ENCODE peak calls at places on chromosomes 6 and 20, in seven cellular contexts. Q is tibial nerve, L is ovary, Y is stomach, F is prostate gland, H is sigmoid colon, O is heart left ventricle. G is an unnamed sample.

GRCh38 chr6:36249536-36249935 is 20.3 kb upstream of the PNPLA1 start:
- DNase-seq in H (no peak), O (no peak), Q (no peak), L (no peak), Y (no peak), F (no peak), G (no peak)

GRCh38 chr6:129141499-129141898 is 258.6 kb downstream of the LAMA2 start:
- DNase-seq in L (no peak), Y (no peak), O (no peak), H (no peak), Q (no peak), F (no peak), G (no peak)

GRCh38 chr20:61927193-61927825 is 138.4 kb downstream of the TAF4 start:
- DNase-seq in Q (no peak), F (no peak), Y (no peak), L (no peak), H (no peak), O (no peak), G (no peak)

GRCh38 chr6:63352587-63353281 is 33.0 kb upstream of the LGSN start:
- DNase-seq in Y (peak; percentile 45), F (no peak), L (no peak), Q (peak; percentile 37), H (no peak), O (peak; percentile 31), G (peak; percentile 74)

GRCh38 chr6:129499871-129500219 is 210.1 kb downstream of the ARHGAP18 start:
- DNase-seq in H (no peak), Q (no peak), F (no peak), O (no peak), L (no peak), Y (no peak), G (no peak)

GRCh38 chr6:129661478-129662405 is 48.2 kb downstream of the ARHGAP18 start:
- DNase-seq in L (no peak), F (no peak), H (no peak), O (no peak), Q (no peak), Y (no peak), G (no peak)

GRCh38 chr6:30555428-30556005 is 772 bp downstream of the GNL1 start:
- DNase-seq in Q (peak; percentile 20), O (peak; percentile 67), H (peak; percentile 87), F (peak; percentile 29), L (peak; percentile 85), Y (peak; percentile 46), G (peak; percentile 57)

GRCh38 chr20:45111799-45112471 is 3.0 kb downstream of the WFDC5 start:
- DNase-seq in Q (no peak), O (no peak), L (no peak), Y (no peak), H (no peak), F (no peak), G (no peak)

GRCh38 chr6:87755697-87756671 is 54.0 kb upstream of the AKIRIN2 start:
- DNase-seq in Y (no peak), F (no peak), H (no peak), L (no peak), O (no peak), Q (no peak), G (no peak)

GRCh38 chr20:44117296-44118184 is 69.4 kb downstream of the JPH2 start:
- DNase-seq in F (no peak), Q (no peak), H (no peak), L (no peak), O (no peak), Y (no peak), G (no peak)

GRCh38 chr6:74356385-74356784 is 660.4 kb downstream of the CD109 start:
- DNase-seq in Q (no peak), O (no peak), Y (no peak), H (no peak), L (no peak), F (no peak), G (no peak)

DNA sequence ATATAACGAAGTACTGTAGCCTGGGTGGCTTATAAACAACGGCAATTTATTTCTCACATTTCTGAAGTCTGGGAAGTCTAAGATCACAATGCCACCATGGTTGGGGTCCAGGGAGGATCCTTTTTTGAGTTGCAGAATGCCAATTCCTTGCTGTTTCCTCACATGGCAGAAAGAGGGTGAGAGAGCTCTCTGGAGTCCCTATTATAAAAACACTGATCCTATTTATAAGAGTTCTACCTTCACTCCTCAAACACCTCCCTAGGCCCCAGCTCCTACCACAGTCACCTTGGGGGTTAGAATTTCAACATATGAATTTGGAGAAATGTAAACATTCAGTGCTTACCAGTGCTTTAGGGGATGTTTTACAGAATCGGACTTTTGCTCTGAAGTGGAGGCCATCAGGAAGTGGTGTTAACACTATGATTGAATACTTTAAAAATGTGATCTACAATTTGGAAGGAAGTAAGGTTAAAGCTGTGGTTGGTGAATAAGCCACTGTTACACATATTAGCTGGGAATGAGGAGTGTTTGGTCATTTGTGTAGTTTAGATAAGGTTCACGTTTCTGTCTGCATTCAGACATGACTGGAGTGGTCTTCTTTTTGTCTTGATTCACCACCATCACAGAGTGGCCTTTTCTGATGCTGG is 79.9 kb upstream of the SPTLC3 start:
- DNase-seq in Q (no peak), H (no peak), O (no peak), F (no peak), Y (no peak), L (no peak), G (no peak)
- TF ChIP-seq CTCF in Q (no peak), H (no peak), O (no peak), F (no peak), Y (no peak), L (no peak), G (no peak)

GRCh38 chr6:26240157-26240980 is 124.6 kb upstream of the BTN3A2 start:
- DNase-seq in L (no peak), O (peak; percentile 51), H (peak; percentile 80), F (peak; percentile 59), Y (peak; percentile 35), Q (peak; percentile 48), G (peak; percentile 72)
- TF ChIP-seq POLR2A in L (no peak), O (peak; percentile 32), H (peak; percentile 78), F (peak; percentile 83), Y (no peak), Q (no peak), G (peak; percentile 91)

DNA sequence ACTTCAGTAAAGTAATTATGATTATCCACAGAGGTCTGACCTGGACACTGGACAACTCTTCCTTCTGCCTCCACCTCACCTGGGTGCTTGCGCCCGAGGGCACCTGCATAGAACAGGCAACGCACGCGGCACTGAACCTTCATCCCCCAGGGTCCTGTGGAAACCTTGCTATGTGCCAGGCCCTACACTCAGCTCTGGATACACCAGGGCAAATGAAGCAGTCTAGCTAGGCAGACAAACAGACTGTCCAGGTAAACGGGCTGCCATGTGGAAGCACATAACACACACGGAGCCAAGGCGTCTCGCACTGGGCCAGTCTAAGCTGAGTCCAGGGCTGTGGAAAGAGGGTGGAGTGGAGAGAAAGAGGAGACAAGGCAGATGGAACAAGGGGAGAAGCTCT is 109.3 kb upstream of the AFDN start:
- DNase-seq in Q (no peak), L (no peak), F (no peak), H (no peak), O (no peak), Y (no peak), G (no peak)
- H3K9me3 ChIP-seq in Q (no peaks in the 10 kb centered on the region), L (no peaks in the 10 kb centered on the region), F (no peaks in the 10 kb centered on the region), H (no peaks in the 10 kb centered on the region), O (no peaks in the 10 kb centered on the region), Y (no peaks in the 10 kb centered on the region), G (no peaks in the 10 kb centered on the region)

DNA sequence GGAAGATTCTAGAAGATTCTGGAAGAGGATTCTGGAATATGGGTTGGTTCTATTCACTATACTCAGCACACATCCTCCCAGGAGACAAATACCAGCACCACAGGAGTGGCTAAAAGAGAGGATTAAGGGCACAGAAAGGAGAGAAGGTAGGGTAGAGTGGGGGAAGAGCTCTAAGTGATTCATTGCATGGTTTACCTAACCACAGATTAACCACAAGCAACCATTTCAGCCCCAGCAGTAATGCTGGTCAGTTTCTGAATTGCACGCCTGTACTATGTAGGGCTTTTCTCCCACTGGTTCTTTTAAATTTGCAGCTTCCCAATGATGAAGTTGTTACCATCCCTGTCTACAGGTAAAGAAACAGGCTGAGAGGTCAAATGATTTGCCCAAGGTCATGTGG is 192.7 kb upstream of the PMEPA1 start:
- DNase-seq in L (no peak), F (no peak), O (no peak), Y (no peak), Q (no peak), H (no peak), G (no peak)
- TF ChIP-seq CTCF in L (no peak), F (no peak), O (no peak), Y (no peak), Q (no peak), H (no peak), G (no peak)

G was measured in adrenal gland.